ENCODE peak calls at places on chromosomes 16 and 17, in five cellular contexts. One of them, this sample, is unnamed.

GRCh38 chr16:68367034-68367433 is 56.2 kb downstream of the PRMT7 start:
- DNase-seq in sigmoid colon: no peak
- DNase-seq in stomach: peak
- DNase-seq in suprapubic skin: no peak
- DNase-seq in K562: peak
- DNase-seq in this sample: no peak

GRCh38 chr16:4866586-4866985 is 19.3 kb downstream of the UBN1 start:
- DNase-seq in sigmoid colon: no peak
- DNase-seq in stomach: no peak
- DNase-seq in suprapubic skin: no peak
- DNase-seq in K562: no peak
- DNase-seq in this sample: no peak

GRCh38 chr16:77307764-77308561 is 108.8 kb downstream of the SYCE1L start:
- DNase-seq in sigmoid colon: no peak
- DNase-seq in stomach: no peak
- DNase-seq in suprapubic skin: no peak
- DNase-seq in K562: no peak
- DNase-seq in this sample: no peak

GRCh38 chr17:82881900-82882714 is 42.3 kb upstream of the ZNF750 start:
- DNase-seq in sigmoid colon: peak
- DNase-seq in stomach: peak
- DNase-seq in suprapubic skin: peak
- DNase-seq in K562: no peak
- DNase-seq in this sample: peak

GRCh38 chr16:6602401-6602800 is 730.2 kb upstream of the RBFOX1 start:
- DNase-seq in sigmoid colon: no peak
- DNase-seq in stomach: no peak
- DNase-seq in suprapubic skin: no peak
- DNase-seq in K562: no peak
- DNase-seq in this sample: no peak

GRCh38 chr16:86662195-86662594 is 83.8 kb downstream of the FOXL1 start:
- DNase-seq in sigmoid colon: no peak
- DNase-seq in stomach: no peak
- DNase-seq in suprapubic skin: no peak
- DNase-seq in K562: no peak
- DNase-seq in this sample: no peak

GRCh38 chr17:67819722-67820121 is 5.6 kb upstream of the BPTF start:
- DNase-seq in sigmoid colon: no peak
- DNase-seq in stomach: no peak
- DNase-seq in suprapubic skin: no peak
- DNase-seq in K562: no peak
- DNase-seq in this sample: no peak

GRCh38 chr16:86306811-86307517 is 203.4 kb upstream of the FOXF1 start:
- DNase-seq in sigmoid colon: peak
- DNase-seq in stomach: no peak
- DNase-seq in suprapubic skin: no peak
- DNase-seq in K562: no peak
- DNase-seq in this sample: no peak

GRCh38 chr16:35391328-35391727 is 1931.9 kb downstream of the TP53TG3F start:
- DNase-seq in sigmoid colon: no peak
- DNase-seq in stomach: no peak
- DNase-seq in suprapubic skin: no peak
- DNase-seq in K562: no peak
- DNase-seq in this sample: no peak

GRCh38 chr16:85042606-85043005 is 15.0 kb downstream of the KIAA0513 start:
- DNase-seq in sigmoid colon: no peak
- DNase-seq in stomach: no peak
- DNase-seq in suprapubic skin: no peak
- DNase-seq in K562: no peak
- DNase-seq in this sample: no peak

GRCh38 chr17:17235212-17236174 is 1.5 kb downstream of the FLCN start:
- DNase-seq in sigmoid colon: no peak
- DNase-seq in stomach: no peak
- DNase-seq in suprapubic skin: no peak
- DNase-seq in K562: no peak
- DNase-seq in this sample: peak

GRCh38 chr16:4693956-4694663 is 748 bp downstream of the NUDT16L1 start:
- DNase-seq in sigmoid colon: peak
- DNase-seq in stomach: peak
- DNase-seq in suprapubic skin: peak
- DNase-seq in K562: peak
- DNase-seq in this sample: peak

GRCh38 chr17:62062936-62063335 is 2.1 kb downstream of the MED13 start:
- DNase-seq in sigmoid colon: no peak
- DNase-seq in stomach: no peak
- DNase-seq in suprapubic skin: no peak
- DNase-seq in K562: no peak
- DNase-seq in this sample: no peak

GRCh38 chr17:7323731-7324437 is 5.3 kb downstream of the NEURL4 start:
- DNase-seq in sigmoid colon: peak
- DNase-seq in stomach: peak
- DNase-seq in suprapubic skin: peak
- DNase-seq in K562: peak
- DNase-seq in this sample: peak

GRCh38 chr17:7404737-7405412 is 978 bp upstream of the TMEM256 start:
- DNase-seq in sigmoid colon: peak
- DNase-seq in stomach: peak
- DNase-seq in suprapubic skin: peak
- DNase-seq in K562: no peak
- DNase-seq in this sample: peak

GRCh38 chr17:77366206-77366557 is 225.4 kb downstream of the SEC14L1 start:
- DNase-seq in sigmoid colon: peak
- DNase-seq in stomach: no peak
- DNase-seq in suprapubic skin: no peak
- DNase-seq in K562: no peak
- DNase-seq in this sample: peak

GRCh38 chr17:10420811-10421210 is 939 bp downstream of the MYH8 start:
- DNase-seq in sigmoid colon: no peak
- DNase-seq in stomach: no peak
- DNase-seq in suprapubic skin: no peak
- DNase-seq in K562: no peak
- DNase-seq in this sample: no peak

GRCh38 chr17:71679832-71680231 is 441.0 kb upstream of the SOX9 start:
- DNase-seq in sigmoid colon: no peak
- DNase-seq in stomach: no peak
- DNase-seq in suprapubic skin: no peak
- DNase-seq in K562: no peak
- DNase-seq in this sample: no peak

GRCh38 chr17:50939795-50940684 is 73.9 kb upstream of the TOB1 start:
- DNase-seq in sigmoid colon: peak
- DNase-seq in stomach: no peak
- DNase-seq in suprapubic skin: no peak
- DNase-seq in K562: no peak
- DNase-seq in this sample: no peak

GRCh38 chr17:38746004-38746892 is 1.9 kb downstream of the PCGF2 start:
- DNase-seq in sigmoid colon: no peak
- DNase-seq in stomach: no peak
- DNase-seq in suprapubic skin: no peak
- DNase-seq in K562: no peak
- DNase-seq in this sample: no peak

GRCh38 chr16:68401871-68402747 is 46.2 kb downstream of the SMPD3 start:
- DNase-seq in sigmoid colon: no peak
- DNase-seq in stomach: no peak
- DNase-seq in suprapubic skin: no peak
- DNase-seq in K562: no peak
- DNase-seq in this sample: peak

GRCh38 chr16:56041556-56042140 is 149.6 kb upstream of the GNAO1 start:
- DNase-seq in sigmoid colon: no peak
- DNase-seq in stomach: no peak
- DNase-seq in suprapubic skin: no peak
- DNase-seq in K562: peak
- DNase-seq in this sample: no peak

GRCh38 chr17:8698142-8699050 is 46.2 kb downstream of the CCDC42 start:
- DNase-seq in sigmoid colon: peak
- DNase-seq in stomach: no peak
- DNase-seq in suprapubic skin: no peak
- DNase-seq in K562: no peak
- DNase-seq in this sample: no peak

GRCh38 chr16:50303041-50303604 is 36.8 kb downstream of the ADCY7 start:
- DNase-seq in sigmoid colon: peak
- DNase-seq in stomach: no peak
- DNase-seq in suprapubic skin: no peak
- DNase-seq in K562: no peak
- DNase-seq in this sample: peak

GRCh38 chr16:51651061-51651466 is 500.0 kb upstream of the SALL1 start:
- DNase-seq in sigmoid colon: no peak
- DNase-seq in stomach: no peak
- DNase-seq in suprapubic skin: no peak
- DNase-seq in K562: no peak
- DNase-seq in this sample: no peak

DNA sequence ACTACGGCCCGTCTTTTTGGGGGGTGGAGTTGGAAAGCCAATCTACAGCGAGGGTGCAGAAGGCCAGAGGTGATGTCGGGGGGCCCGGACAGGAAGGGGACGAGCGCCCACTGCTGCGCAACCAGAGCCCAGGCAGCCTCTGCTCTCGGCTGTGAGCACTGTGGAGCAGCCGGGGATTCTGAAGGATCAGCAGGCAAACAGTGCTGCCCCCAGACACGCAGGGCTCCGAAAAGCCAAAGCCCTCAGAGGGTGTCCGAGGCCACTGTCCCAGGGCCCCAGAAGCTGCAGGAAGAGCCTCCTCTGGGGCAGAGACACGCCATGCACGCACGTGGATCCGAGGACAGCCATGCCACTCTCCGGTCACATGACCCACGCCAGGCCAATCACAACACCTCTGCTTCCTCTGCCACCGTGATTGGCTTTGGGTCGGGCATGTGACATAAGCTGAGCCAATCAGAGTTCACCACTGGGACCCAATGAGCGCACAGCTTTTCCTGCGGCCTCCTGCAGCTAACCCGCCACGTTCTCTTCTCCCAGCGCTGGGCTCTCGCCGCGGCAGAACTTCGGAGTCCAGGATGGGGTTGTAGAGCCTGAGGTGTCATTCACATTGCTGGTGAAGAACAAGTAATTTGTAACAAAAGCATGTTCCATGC is 40.7 kb downstream of the ACTG1 start:
- DNase-seq in sigmoid colon: peak
- DNase-seq in stomach: no peak
- DNase-seq in suprapubic skin: peak
- DNase-seq in K562: peak
- DNase-seq in this sample: no peak
- TF ChIP-seq CTCF in sigmoid colon: peak
- TF ChIP-seq CTCF in stomach: no peak
- TF ChIP-seq CTCF in suprapubic skin: no peak
- TF ChIP-seq CTCF in K562: peak
- TF ChIP-seq CTCF in this sample: peak

DNA sequence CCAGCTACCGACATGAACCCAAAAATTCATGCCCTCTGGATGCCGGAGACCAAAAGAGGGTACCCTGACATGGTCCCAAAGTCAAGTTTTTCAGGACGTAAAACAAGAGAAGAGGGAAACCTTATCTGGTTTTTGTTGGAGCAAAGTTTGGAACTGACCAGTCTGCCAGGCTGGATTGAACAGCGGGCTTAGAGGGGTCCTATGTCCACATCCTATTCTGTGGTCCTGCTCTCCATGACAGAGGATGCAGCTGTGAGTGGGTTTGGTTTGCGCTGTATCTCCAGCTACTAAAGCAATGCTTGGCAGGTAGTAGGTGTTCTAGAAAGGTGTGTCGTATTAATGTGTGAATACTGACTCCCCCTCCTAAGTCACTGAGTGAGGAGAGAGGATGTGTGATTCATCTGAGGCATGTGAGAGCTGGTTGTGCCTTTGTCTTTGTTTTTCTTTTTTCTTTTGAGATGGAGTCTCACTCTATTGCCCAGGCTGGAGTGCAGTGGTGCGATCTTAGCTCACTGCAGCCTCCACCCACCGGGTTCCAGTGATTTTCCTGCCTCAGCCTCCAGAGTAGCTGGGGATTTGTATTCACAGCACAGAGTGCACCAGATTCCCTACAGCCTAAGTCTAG is 31.0 kb downstream of the PMM2 start:
- DNase-seq in sigmoid colon: no peak
- DNase-seq in stomach: no peak
- DNase-seq in suprapubic skin: no peak
- DNase-seq in K562: no peak
- DNase-seq in this sample: no peak
- TF ChIP-seq POLR2AphosphoS5 in sigmoid colon: no peak
- TF ChIP-seq POLR2AphosphoS5 in stomach: no peak
- TF ChIP-seq POLR2AphosphoS5 in suprapubic skin: no peak
- TF ChIP-seq POLR2AphosphoS5 in K562: no peak
- TF ChIP-seq POLR2AphosphoS5 in this sample: no peak

DNA sequence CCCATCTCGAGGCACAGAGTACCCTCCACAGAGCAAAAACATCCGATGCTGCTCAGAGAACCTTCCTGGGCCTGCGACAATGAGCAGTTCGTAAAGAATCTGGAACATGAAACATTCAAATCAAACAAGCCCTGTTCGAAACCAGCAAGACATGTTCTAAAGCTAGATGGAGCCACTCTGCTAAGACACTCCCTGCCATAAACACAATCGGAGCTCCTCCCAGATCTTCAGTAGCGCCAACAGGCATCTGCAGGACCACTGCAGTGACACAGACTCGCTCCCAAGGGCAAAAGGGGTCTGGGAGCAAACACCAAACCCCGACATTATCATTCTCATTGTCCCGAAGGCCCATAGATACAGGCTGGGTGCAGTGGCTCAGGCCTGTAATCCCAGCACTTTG is 108.7 kb downstream of the ZFHX3 start:
- DNase-seq in sigmoid colon: peak
- DNase-seq in stomach: no peak
- DNase-seq in suprapubic skin: peak
- DNase-seq in K562: no peak
- DNase-seq in this sample: peak
- TF ChIP-seq CTCF in sigmoid colon: no peak
- TF ChIP-seq CTCF in stomach: no peak
- TF ChIP-seq CTCF in suprapubic skin: no peak
- TF ChIP-seq CTCF in K562: no peak
- TF ChIP-seq CTCF in this sample: no peak

GRCh38 chr16:14135704-14136103 is 64.6 kb downstream of the MRTFB start:
- DNase-seq in sigmoid colon: no peak
- DNase-seq in stomach: no peak
- DNase-seq in suprapubic skin: no peak
- DNase-seq in K562: no peak
- DNase-seq in this sample: no peak

GRCh38 chr16:14132696-14133048 is 61.6 kb downstream of the MRTFB start:
- DNase-seq in sigmoid colon: no peak
- DNase-seq in stomach: no peak
- DNase-seq in suprapubic skin: no peak
- DNase-seq in K562: no peak
- DNase-seq in this sample: no peak

GRCh38 chr16:14131774-14132695 is 60.9 kb downstream of the MRTFB start:
- DNase-seq in sigmoid colon: no peak
- DNase-seq in stomach: no peak
- DNase-seq in suprapubic skin: no peak
- DNase-seq in K562: no peak
- DNase-seq in this sample: no peak

GRCh38 chr16:14129502-14129901 is 58.4 kb downstream of the MRTFB start:
- DNase-seq in sigmoid colon: no peak
- DNase-seq in stomach: no peak
- DNase-seq in suprapubic skin: no peak
- DNase-seq in K562: no peak
- DNase-seq in this sample: no peak

DNA sequence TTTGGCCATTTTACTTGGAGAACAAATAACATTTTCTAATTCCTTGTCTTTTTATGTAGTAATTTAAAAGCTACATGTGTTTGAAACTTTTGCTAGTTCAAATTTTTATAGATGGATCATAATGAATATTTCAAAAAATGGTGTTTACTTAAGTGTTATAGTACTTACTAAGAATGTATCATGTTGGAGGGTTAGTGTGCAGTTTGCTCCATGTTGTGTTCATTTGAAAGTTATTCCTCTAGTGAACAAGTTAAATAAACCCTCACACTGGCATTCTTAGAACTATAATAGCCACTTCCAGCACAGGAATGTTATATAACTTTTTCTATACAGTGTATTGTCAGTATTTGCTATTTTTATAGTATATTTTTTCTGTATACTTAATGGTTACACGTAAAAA is 62.8 kb downstream of the MRTFB start:
- DNase-seq in sigmoid colon: no peak
- DNase-seq in stomach: no peak
- DNase-seq in suprapubic skin: no peak
- DNase-seq in K562: no peak
- DNase-seq in this sample: no peak
- TF ChIP-seq POLR2AphosphoS5 in sigmoid colon: no peak
- TF ChIP-seq POLR2AphosphoS5 in stomach: no peak
- TF ChIP-seq POLR2AphosphoS5 in suprapubic skin: no peak
- TF ChIP-seq POLR2AphosphoS5 in K562: no peak
- TF ChIP-seq POLR2AphosphoS5 in this sample: no peak

This sample was measured in spleen.